ENCODE peak calls at places on chromosome 17, in eight cellular contexts. One of them, this sample, is unnamed.

GRCh38 chr17:81737947-81738800 is 26.1 kb downstream of the SLC25A10 start:
- DNase-seq in lower lobe of right lung: no peak
- DNase-seq in breast epithelium: no peak
- DNase-seq in HFF-Myc: no peak
- DNase-seq in left ventricle myocardium inferior: no peak
- DNase-seq in H1: no peak
- DNase-seq in heart right ventricle: no peak
- DNase-seq in mammary epithelial cell: no peak
- DNase-seq in this sample: no peak

GRCh38 chr17:35713069-35713728 is 18.2 kb upstream of the RASL10B start:
- DNase-seq in lower lobe of right lung: no peak
- DNase-seq in breast epithelium: no peak
- DNase-seq in HFF-Myc: peak
- DNase-seq in left ventricle myocardium inferior: no peak
- DNase-seq in H1: no peak
- DNase-seq in heart right ventricle: no peak
- DNase-seq in mammary epithelial cell: no peak
- DNase-seq in this sample: peak

GRCh38 chr17:16981928-16982327 is 10.0 kb upstream of the TNFRSF13B start:
- DNase-seq in lower lobe of right lung: no peak
- DNase-seq in breast epithelium: no peak
- DNase-seq in HFF-Myc: no peak
- DNase-seq in left ventricle myocardium inferior: no peak
- DNase-seq in H1: no peak
- DNase-seq in heart right ventricle: no peak
- DNase-seq in mammary epithelial cell: no peak
- DNase-seq in this sample: no peak

GRCh38 chr17:17356149-17356930 is 53.2 kb downstream of the NT5M start:
- DNase-seq in lower lobe of right lung: peak
- DNase-seq in breast epithelium: peak
- DNase-seq in HFF-Myc: peak
- DNase-seq in left ventricle myocardium inferior: peak
- DNase-seq in H1: peak
- DNase-seq in heart right ventricle: peak
- DNase-seq in mammary epithelial cell: peak
- DNase-seq in this sample: peak

GRCh38 chr17:45371414-45372324 is 54.8 kb upstream of the MAP3K14 start:
- DNase-seq in lower lobe of right lung: peak
- DNase-seq in breast epithelium: peak
- DNase-seq in HFF-Myc: peak
- DNase-seq in left ventricle myocardium inferior: peak
- DNase-seq in H1: peak
- DNase-seq in heart right ventricle: peak
- DNase-seq in mammary epithelial cell: peak
- DNase-seq in this sample: peak

GRCh38 chr17:1648582-1649115 is 1.0 kb downstream of the RILP start:
- DNase-seq in lower lobe of right lung: peak
- DNase-seq in breast epithelium: peak
- DNase-seq in HFF-Myc: peak
- DNase-seq in left ventricle myocardium inferior: peak
- DNase-seq in H1: no peak
- DNase-seq in heart right ventricle: peak
- DNase-seq in mammary epithelial cell: peak
- DNase-seq in this sample: peak

GRCh38 chr17:70604854-70605253 is 435.5 kb downstream of the KCNJ2 start:
- DNase-seq in lower lobe of right lung: no peak
- DNase-seq in breast epithelium: no peak
- DNase-seq in HFF-Myc: no peak
- DNase-seq in left ventricle myocardium inferior: no peak
- DNase-seq in H1: no peak
- DNase-seq in heart right ventricle: no peak
- DNase-seq in mammary epithelial cell: no peak
- DNase-seq in this sample: no peak

GRCh38 chr17:81927145-81927652 is 336 bp downstream of the MAFG start:
- DNase-seq in lower lobe of right lung: no peak
- DNase-seq in breast epithelium: no peak
- DNase-seq in HFF-Myc: no peak
- DNase-seq in left ventricle myocardium inferior: peak
- DNase-seq in H1: no peak
- DNase-seq in heart right ventricle: no peak
- DNase-seq in mammary epithelial cell: no peak
- DNase-seq in this sample: no peak

GRCh38 chr17:57868007-57868774 is 18.3 kb upstream of the MRPS23 start:
- DNase-seq in lower lobe of right lung: peak
- DNase-seq in breast epithelium: peak
- DNase-seq in HFF-Myc: peak
- DNase-seq in left ventricle myocardium inferior: peak
- DNase-seq in H1: peak
- DNase-seq in heart right ventricle: peak
- DNase-seq in mammary epithelial cell: peak
- DNase-seq in this sample: peak

GRCh38 chr17:37659887-37660286 is 16.6 kb upstream of the DDX52 start:
- DNase-seq in lower lobe of right lung: no peak
- DNase-seq in breast epithelium: no peak
- DNase-seq in HFF-Myc: no peak
- DNase-seq in left ventricle myocardium inferior: no peak
- DNase-seq in H1: no peak
- DNase-seq in heart right ventricle: no peak
- DNase-seq in mammary epithelial cell: no peak
- DNase-seq in this sample: no peak

GRCh38 chr17:80187493-80187892 is 17.7 kb downstream of the CARD14 start:
- DNase-seq in lower lobe of right lung: peak
- DNase-seq in breast epithelium: peak
- DNase-seq in HFF-Myc: no peak
- DNase-seq in left ventricle myocardium inferior: peak
- DNase-seq in H1: no peak
- DNase-seq in heart right ventricle: peak
- DNase-seq in mammary epithelial cell: peak
- DNase-seq in this sample: peak

GRCh38 chr17:2372681-2373080 is 28.2 kb downstream of the MNT start:
- DNase-seq in lower lobe of right lung: no peak
- DNase-seq in breast epithelium: no peak
- DNase-seq in HFF-Myc: no peak
- DNase-seq in left ventricle myocardium inferior: no peak
- DNase-seq in H1: no peak
- DNase-seq in heart right ventricle: no peak
- DNase-seq in mammary epithelial cell: no peak
- DNase-seq in this sample: no peak

GRCh38 chr17:77491921-77492445 is 351.2 kb downstream of the SEC14L1 start:
- DNase-seq in lower lobe of right lung: peak
- DNase-seq in breast epithelium: no peak
- DNase-seq in HFF-Myc: no peak
- DNase-seq in left ventricle myocardium inferior: peak
- DNase-seq in H1: no peak
- DNase-seq in heart right ventricle: no peak
- DNase-seq in mammary epithelial cell: no peak
- DNase-seq in this sample: no peak

GRCh38 chr17:79131701-79132100 is 57.1 kb downstream of the ENGASE start:
- DNase-seq in lower lobe of right lung: no peak
- DNase-seq in breast epithelium: no peak
- DNase-seq in HFF-Myc: no peak
- DNase-seq in left ventricle myocardium inferior: no peak
- DNase-seq in H1: no peak
- DNase-seq in heart right ventricle: no peak
- DNase-seq in mammary epithelial cell: no peak
- DNase-seq in this sample: no peak

GRCh38 chr17:55354941-55355340 is 66.7 kb downstream of the MMD start:
- DNase-seq in lower lobe of right lung: no peak
- DNase-seq in breast epithelium: no peak
- DNase-seq in HFF-Myc: no peak
- DNase-seq in left ventricle myocardium inferior: no peak
- DNase-seq in H1: no peak
- DNase-seq in heart right ventricle: no peak
- DNase-seq in mammary epithelial cell: no peak
- DNase-seq in this sample: no peak

GRCh38 chr17:79965806-79966205 is 69.9 kb downstream of the TBC1D16 start:
- DNase-seq in lower lobe of right lung: peak
- DNase-seq in breast epithelium: peak
- DNase-seq in HFF-Myc: no peak
- DNase-seq in left ventricle myocardium inferior: peak
- DNase-seq in H1: no peak
- DNase-seq in heart right ventricle: no peak
- DNase-seq in mammary epithelial cell: no peak
- DNase-seq in this sample: no peak

GRCh38 chr17:57986841-57987581 is 1.0 kb downstream of the VEZF1 start:
- DNase-seq in lower lobe of right lung: peak
- DNase-seq in breast epithelium: no peak
- DNase-seq in HFF-Myc: no peak
- DNase-seq in left ventricle myocardium inferior: peak
- DNase-seq in H1: no peak
- DNase-seq in heart right ventricle: peak
- DNase-seq in mammary epithelial cell: peak
- DNase-seq in this sample: no peak

GRCh38 chr17:78528541-78528940 is 48.7 kb downstream of the DNAH17 start:
- DNase-seq in lower lobe of right lung: no peak
- DNase-seq in breast epithelium: no peak
- DNase-seq in HFF-Myc: no peak
- DNase-seq in left ventricle myocardium inferior: no peak
- DNase-seq in H1: no peak
- DNase-seq in heart right ventricle: no peak
- DNase-seq in mammary epithelial cell: no peak
- DNase-seq in this sample: no peak

GRCh38 chr17:61000911-61001310 is 323.3 kb downstream of the BCAS3 start:
- DNase-seq in lower lobe of right lung: no peak
- DNase-seq in breast epithelium: no peak
- DNase-seq in HFF-Myc: peak
- DNase-seq in left ventricle myocardium inferior: no peak
- DNase-seq in H1: no peak
- DNase-seq in heart right ventricle: no peak
- DNase-seq in mammary epithelial cell: no peak
- DNase-seq in this sample: peak

GRCh38 chr17:61005358-61005757 is 327.7 kb downstream of the BCAS3 start:
- DNase-seq in lower lobe of right lung: no peak
- DNase-seq in breast epithelium: no peak
- DNase-seq in HFF-Myc: no peak
- DNase-seq in left ventricle myocardium inferior: no peak
- DNase-seq in H1: no peak
- DNase-seq in heart right ventricle: peak
- DNase-seq in mammary epithelial cell: no peak
- DNase-seq in this sample: no peak

GRCh38 chr17:61007980-61008379 is 330.3 kb downstream of the BCAS3 start:
- DNase-seq in lower lobe of right lung: no peak
- DNase-seq in breast epithelium: no peak
- DNase-seq in HFF-Myc: no peak
- DNase-seq in left ventricle myocardium inferior: no peak
- DNase-seq in H1: no peak
- DNase-seq in heart right ventricle: no peak
- DNase-seq in mammary epithelial cell: no peak
- DNase-seq in this sample: no peak

GRCh38 chr17:61002316-61002736 is 324.7 kb downstream of the BCAS3 start:
- DNase-seq in lower lobe of right lung: no peak
- DNase-seq in breast epithelium: no peak
- DNase-seq in HFF-Myc: peak
- DNase-seq in left ventricle myocardium inferior: no peak
- DNase-seq in H1: no peak
- DNase-seq in heart right ventricle: no peak
- DNase-seq in mammary epithelial cell: peak
- DNase-seq in this sample: peak
- TF ChIP-seq CTCF in lower lobe of right lung: peak
- TF ChIP-seq CTCF in breast epithelium: peak
- TF ChIP-seq CTCF in HFF-Myc: peak
- TF ChIP-seq CTCF in left ventricle myocardium inferior: peak
- TF ChIP-seq CTCF in H1: peak
- TF ChIP-seq CTCF in heart right ventricle: peak
- TF ChIP-seq CTCF in mammary epithelial cell: peak
- TF ChIP-seq CTCF in this sample: peak

GRCh38 chr17:73304971-73305786 is 6.6 kb downstream of the CDC42EP4 start:
- DNase-seq in lower lobe of right lung: peak
- DNase-seq in breast epithelium: no peak
- DNase-seq in HFF-Myc: no peak
- DNase-seq in left ventricle myocardium inferior: peak
- DNase-seq in H1: no peak
- DNase-seq in heart right ventricle: peak
- DNase-seq in mammary epithelial cell: peak
- DNase-seq in this sample: no peak
- H3K4me3 ChIP-seq in lower lobe of right lung: peak
- H3K4me3 ChIP-seq in breast epithelium: peak
- H3K4me3 ChIP-seq in HFF-Myc: peak
- H3K4me3 ChIP-seq in left ventricle myocardium inferior: peak
- H3K4me3 ChIP-seq in H1: no peak
- H3K4me3 ChIP-seq in heart right ventricle: peak
- H3K4me3 ChIP-seq in mammary epithelial cell: peak
- H3K4me3 ChIP-seq in this sample: peak

GRCh38 chr17:42165751-42166150 is 11.0 kb upstream of the RAB5C start:
- DNase-seq in lower lobe of right lung: no peak
- DNase-seq in breast epithelium: no peak
- DNase-seq in HFF-Myc: no peak
- DNase-seq in left ventricle myocardium inferior: no peak
- DNase-seq in H1: no peak
- DNase-seq in heart right ventricle: no peak
- DNase-seq in mammary epithelial cell: no peak
- DNase-seq in this sample: no peak

GRCh38 chr17:42166196-42166763 is 11.5 kb upstream of the RAB5C start:
- DNase-seq in lower lobe of right lung: no peak
- DNase-seq in breast epithelium: no peak
- DNase-seq in HFF-Myc: no peak
- DNase-seq in left ventricle myocardium inferior: no peak
- DNase-seq in H1: no peak
- DNase-seq in heart right ventricle: no peak
- DNase-seq in mammary epithelial cell: no peak
- DNase-seq in this sample: no peak

GRCh38 chr17:42163696-42164407 is 9.1 kb upstream of the RAB5C start:
- DNase-seq in lower lobe of right lung: no peak
- DNase-seq in breast epithelium: no peak
- DNase-seq in HFF-Myc: no peak
- DNase-seq in left ventricle myocardium inferior: no peak
- DNase-seq in H1: no peak
- DNase-seq in heart right ventricle: no peak
- DNase-seq in mammary epithelial cell: no peak
- DNase-seq in this sample: no peak

GRCh38 chr17:42159796-42160551 is 5.2 kb upstream of the RAB5C start:
- DNase-seq in lower lobe of right lung: no peak
- DNase-seq in breast epithelium: no peak
- DNase-seq in HFF-Myc: no peak
- DNase-seq in left ventricle myocardium inferior: no peak
- DNase-seq in H1: no peak
- DNase-seq in heart right ventricle: no peak
- DNase-seq in mammary epithelial cell: no peak
- DNase-seq in this sample: no peak

DNA sequence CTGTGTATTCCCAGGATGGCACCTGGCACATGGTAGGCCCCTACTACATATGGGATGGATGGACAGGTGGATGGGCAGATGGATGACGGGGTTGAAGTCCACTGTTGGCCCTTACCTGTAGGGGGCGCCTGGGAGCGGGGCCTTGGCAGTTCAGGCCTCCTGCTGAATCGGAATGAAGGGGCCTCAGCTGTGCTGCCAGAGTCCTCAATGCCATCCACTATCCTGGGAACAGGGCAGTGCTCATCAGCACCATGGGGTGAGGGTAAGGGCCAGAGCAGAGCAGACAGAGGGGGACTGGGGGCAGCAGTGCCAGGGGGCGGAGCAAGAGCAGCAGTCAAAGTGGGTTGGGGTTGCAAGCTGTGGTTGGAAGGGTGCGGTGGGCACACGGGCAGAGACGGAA is 8.3 kb upstream of the RAB5C start:
- DNase-seq in lower lobe of right lung: no peak
- DNase-seq in breast epithelium: no peak
- DNase-seq in HFF-Myc: no peak
- DNase-seq in left ventricle myocardium inferior: no peak
- DNase-seq in H1: no peak
- DNase-seq in heart right ventricle: no peak
- DNase-seq in mammary epithelial cell: no peak
- DNase-seq in this sample: no peak
- TF ChIP-seq CTCF in lower lobe of right lung: peak
- TF ChIP-seq CTCF in breast epithelium: no peak
- TF ChIP-seq CTCF in HFF-Myc: peak
- TF ChIP-seq CTCF in left ventricle myocardium inferior: peak
- TF ChIP-seq CTCF in H1: peak
- TF ChIP-seq CTCF in heart right ventricle: peak
- TF ChIP-seq CTCF in mammary epithelial cell: peak
- TF ChIP-seq CTCF in this sample: peak

GRCh38 chr17:30388321-30389179 is 9.8 kb downstream of the CPD start:
- DNase-seq in lower lobe of right lung: no peak
- DNase-seq in breast epithelium: no peak
- DNase-seq in HFF-Myc: no peak
- DNase-seq in left ventricle myocardium inferior: no peak
- DNase-seq in H1: no peak
- DNase-seq in heart right ventricle: no peak
- DNase-seq in mammary epithelial cell: no peak
- DNase-seq in this sample: no peak
- H3K4me3 ChIP-seq in lower lobe of right lung: no peak
- H3K4me3 ChIP-seq in breast epithelium: no peak
- H3K4me3 ChIP-seq in HFF-Myc: no peak
- H3K4me3 ChIP-seq in left ventricle myocardium inferior: no peak
- H3K4me3 ChIP-seq in H1: no peak
- H3K4me3 ChIP-seq in heart right ventricle: no peak
- H3K4me3 ChIP-seq in mammary epithelial cell: no peak
- H3K4me3 ChIP-seq in this sample: no peak

This sample was measured in AG09309.